ENCODE peak calls at places on chromosomes 1 and 21, in five cellular contexts. U is omental fat pad; D is activated T-helper 1 cell treated with anti-CD3 and anti-CD28 coated beads, Interleukin-2, amount 50 U/mL, for 16 hours; G is DMS79; Q is head of caudate nucleus. F is an unnamed sample.
A peak's percentile ranks its signal among the peaks of the same experiment; 100 is the strongest.

GRCh38 chr1:226814751-226815496 is 55.5 kb upstream of the PSEN2 start:
- DNase-seq in U (peak; percentile 38), D (no peak), G (peak; percentile 99), Q (peak; percentile 75), F (no peak)

GRCh38 chr1:153679337-153680119 is 1.0 kb downstream of the NPR1 start:
- DNase-seq in U (no peak), D (no peak), G (no peak), Q (no peak), F (no peak)

GRCh38 chr1:44645466-44646244 is 28.6 kb downstream of the TMEM53 start:
- DNase-seq in U (no peak), D (no peak), G (no peak), Q (peak; percentile 96), F (no peak)

GRCh38 chr21:31335957-31336738 is 7.9 kb downstream of the TIAM1 start:
- DNase-seq in U (no peak), D (no peak), G (no peak), Q (peak; percentile 61), F (no peak)

GRCh38 chr1:107293901-107294600 is 153.2 kb downstream of the NTNG1 start:
- DNase-seq in U (no peak), D (no peak), G (no peak), Q (no peak), F (no peak)

GRCh38 chr1:24993871-24994270 is 63.8 kb upstream of the RUNX3 start:
- DNase-seq in U (no peak), D (no peak), G (no peak), Q (no peak), F (no peak)

GRCh38 chr1:226575436-226576390 is 27.1 kb downstream of the STUM start:
- DNase-seq in U (no peak), D (no peak), G (peak; percentile 11), Q (no peak), F (no peak)

GRCh38 chr1:208127284-208127683 is 116.9 kb downstream of the PLXNA2 start:
- DNase-seq in U (no peak), D (no peak), G (no peak), Q (no peak), F (no peak)

GRCh38 chr1:9278114-9278513 is 14.6 kb upstream of the SPSB1 start:
- DNase-seq in U (no peak), D (no peak), G (no peak), Q (no peak), F (no peak)

GRCh38 chr1:38932496-38933014 is 9.1 kb downstream of the RHBDL2 start:
- DNase-seq in U (no peak), D (no peak), G (no peak), Q (no peak), F (no peak)

GRCh38 chr21:45541221-45542039 is 810 bp downstream of the SLC19A1 start:
- DNase-seq in U (peak; percentile 42), D (peak; percentile 48), G (no peak), Q (peak; percentile 70), F (no peak)

GRCh38 chr1:188822248-188822647 is 1655.4 kb downstream of the BRINP3 start:
- DNase-seq in U (no peak), D (no peak), G (no peak), Q (no peak), F (no peak)

F was measured in GM12864.